ENCODE peak calls at places on chromosomes 1 and 21, in eight cellular contexts. H is ovary, A is right lobe of liver, G is IMR-90, R is A549, X is H54, W is testis, I is lower leg skin. N is an unnamed sample.

GRCh38 chr1:87956072-87956471 is 627.4 kb downstream of the LMO4 start:
- DNase-seq in H (no peak), A (no peak), G (peak; percentile 98), R (peak; percentile 81), X (peak; percentile 56), W (no peak), I (no peak), N (peak; percentile 33)

GRCh38 chr1:96259399-96259798 is 462.2 kb upstream of the PTBP2 start:
- DNase-seq in H (no peak), A (no peak), G (no peak), R (no peak), X (no peak), W (no peak), I (no peak), N (no peak)

GRCh38 chr21:28587748-28588147 is 404.9 kb downstream of the LTN1 start:
- DNase-seq in H (no peak), A (no peak), G (peak; percentile 24), R (no peak), X (no peak), W (no peak), I (no peak), N (no peak)

GRCh38 chr1:95888877-95889799 is 655.1 kb downstream of the RWDD3 start:
- DNase-seq in H (no peak), A (no peak), G (no peak), R (no peak), X (no peak), W (no peak), I (no peak), N (no peak)

GRCh38 chr1:6962390-6962955 is 177.2 kb downstream of the CAMTA1 start:
- DNase-seq in H (peak; percentile 65), A (no peak), G (no peak), R (peak; percentile 98), X (peak; percentile 62), W (peak; percentile 94), I (no peak), N (peak; percentile 44)

GRCh38 chr1:17027403-17027802 is 15.7 kb upstream of the ATP13A2 start:
- DNase-seq in H (no peak), A (peak; percentile 28), G (no peak), R (no peak), X (no peak), W (peak; percentile 14), I (peak; percentile 87), N (no peak)

GRCh38 chr1:221555689-221556433 is 186.0 kb downstream of the DUSP10 start:
- DNase-seq in H (no peak), A (no peak), G (no peak), R (no peak), X (no peak), W (no peak), I (no peak), N (no peak)

GRCh38 chr1:54014009-54014629 is 3.9 kb downstream of the LDLRAD1 start:
- DNase-seq in H (no peak), A (peak; percentile 37), G (no peak), R (no peak), X (no peak), W (no peak), I (no peak), N (no peak)

GRCh38 chr1:225873281-225873850 is 8.8 kb downstream of the TMEM63A start:
- DNase-seq in H (no peak), A (no peak), G (no peak), R (no peak), X (no peak), W (no peak), I (no peak), N (no peak)

GRCh38 chr1:55214214-55214902 is 806 bp downstream of the USP24 start:
- DNase-seq in H (peak; percentile 66), A (peak; percentile 63), G (no peak), R (peak; percentile 19), X (no peak), W (peak; percentile 57), I (peak; percentile 87), N (peak; percentile 37)

GRCh38 chr1:76377247-76377646 is 302.7 kb downstream of the ST6GALNAC3 start:
- DNase-seq in H (no peak), A (no peak), G (no peak), R (no peak), X (no peak), W (no peak), I (no peak), N (no peak)

GRCh38 chr1:173393655-173393993 is 83.5 kb upstream of the PRDX6 start:
- DNase-seq in H (no peak), A (no peak), G (peak; percentile 78), R (peak; percentile 12), X (no peak), W (no peak), I (no peak), N (no peak)

GRCh38 chr1:204288061-204288588 is 71.6 kb downstream of the PLEKHA6 start:
- DNase-seq in H (peak; percentile 80), A (peak; percentile 92), G (no peak), R (peak; percentile 90), X (no peak), W (no peak), I (peak; percentile 90), N (peak; percentile 79)

GRCh38 chr1:114238066-114238465 is 84.4 kb upstream of the SYT6 start:
- DNase-seq in H (no peak), A (no peak), G (no peak), R (no peak), X (no peak), W (no peak), I (no peak), N (no peak)

GRCh38 chr1:58783090-58783992 is 506 bp downstream of the JUN start:
- DNase-seq in H (peak; percentile 81), A (peak; percentile 75), G (peak; percentile 52), R (peak; percentile 39), X (no peak), W (peak; percentile 51), I (peak; percentile 93), N (no peak)

GRCh38 chr1:167795810-167796740 is 74.3 kb downstream of the MPZL1 start:
- DNase-seq in H (no peak), A (no peak), G (no peak), R (peak; percentile 51), X (no peak), W (peak; percentile 33), I (no peak), N (no peak)

GRCh38 chr1:29290414-29290980 is 54.2 kb downstream of the PTPRU start:
- DNase-seq in H (no peak), A (no peak), G (peak; percentile 38), R (no peak), X (no peak), W (no peak), I (no peak), N (no peak)

GRCh38 chr1:84688461-84689061 is 1.7 kb downstream of the SSX2IP start:
- DNase-seq in H (no peak), A (no peak), G (no peak), R (no peak), X (no peak), W (no peak), I (no peak), N (no peak)

GRCh38 chr1:84692391-84692790 is 2.1 kb upstream of the SSX2IP start:
- DNase-seq in H (no peak), A (no peak), G (no peak), R (no peak), X (no peak), W (no peak), I (no peak), N (no peak)

GRCh38 chr1:84691139-84691783 is 1.0 kb upstream of the SSX2IP start:
- DNase-seq in H (no peak), A (no peak), G (no peak), R (no peak), X (peak; percentile 6), W (no peak), I (no peak), N (no peak)

GRCh38 chr1:84689514-84690396 is 506 bp downstream of the SSX2IP start:
- DNase-seq in H (no peak), A (peak; percentile 70), G (peak; percentile 36), R (peak; percentile 39), X (no peak), W (peak; percentile 75), I (peak; percentile 91), N (peak; percentile 58)

GRCh38 chr1:84690397-84691138 is at the start of gene SSX2IP:
- DNase-seq in H (peak; percentile 99), A (peak; percentile 99), G (peak; percentile 97), R (peak; percentile 93), X (peak; percentile 86), W (peak; percentile 97), I (peak; percentile 100), N (peak; percentile 98)
- TF ChIP-seq POLR2A in H (no peak), A (peak; percentile 66), G (no peak), R (peak; percentile 28), X (peak; percentile 57), W (no peak), I (no peak), N (peak; percentile 52)

GRCh38 chr21:36135391-36136094 is 664 bp downstream of the CBR3 start:
- DNase-seq in H (peak; percentile 76), A (no peak), G (peak; percentile 83), R (peak; percentile 58), X (peak; percentile 86), W (peak; percentile 71), I (peak; percentile 92), N (peak; percentile 69)
- TF ChIP-seq POLR2A in H (peak; percentile 36), A (no peak), G (no peak), R (no peak), X (peak; percentile 74), W (no peak), I (no peak), N (peak; percentile 61)

GRCh38 chr1:161725888-161726630 is 4.7 kb downstream of the FCRLB start:
- DNase-seq in H (peak; percentile 60), A (peak; percentile 46), G (peak; percentile 38), R (peak; percentile 60), X (peak; percentile 30), W (peak; percentile 51), I (peak; percentile 91), N (peak; percentile 43)
- TF ChIP-seq POLR2A in H (no peak), A (no peak), G (no peak), R (peak; percentile 36), X (peak; percentile 12), W (no peak), I (no peak), N (no peak)

GRCh38 chr1:15605398-15606080 is 11.7 kb upstream of the DDI2 start:
- DNase-seq in H (no peak), A (no peak), G (no peak), R (no peak), X (no peak), W (no peak), I (no peak), N (no peak)

GRCh38 chr1:15598436-15598835 is 13.6 kb upstream of the AGMAT start:
- DNase-seq in H (no peak), A (no peak), G (no peak), R (no peak), X (no peak), W (no peak), I (no peak), N (no peak)

DNA sequence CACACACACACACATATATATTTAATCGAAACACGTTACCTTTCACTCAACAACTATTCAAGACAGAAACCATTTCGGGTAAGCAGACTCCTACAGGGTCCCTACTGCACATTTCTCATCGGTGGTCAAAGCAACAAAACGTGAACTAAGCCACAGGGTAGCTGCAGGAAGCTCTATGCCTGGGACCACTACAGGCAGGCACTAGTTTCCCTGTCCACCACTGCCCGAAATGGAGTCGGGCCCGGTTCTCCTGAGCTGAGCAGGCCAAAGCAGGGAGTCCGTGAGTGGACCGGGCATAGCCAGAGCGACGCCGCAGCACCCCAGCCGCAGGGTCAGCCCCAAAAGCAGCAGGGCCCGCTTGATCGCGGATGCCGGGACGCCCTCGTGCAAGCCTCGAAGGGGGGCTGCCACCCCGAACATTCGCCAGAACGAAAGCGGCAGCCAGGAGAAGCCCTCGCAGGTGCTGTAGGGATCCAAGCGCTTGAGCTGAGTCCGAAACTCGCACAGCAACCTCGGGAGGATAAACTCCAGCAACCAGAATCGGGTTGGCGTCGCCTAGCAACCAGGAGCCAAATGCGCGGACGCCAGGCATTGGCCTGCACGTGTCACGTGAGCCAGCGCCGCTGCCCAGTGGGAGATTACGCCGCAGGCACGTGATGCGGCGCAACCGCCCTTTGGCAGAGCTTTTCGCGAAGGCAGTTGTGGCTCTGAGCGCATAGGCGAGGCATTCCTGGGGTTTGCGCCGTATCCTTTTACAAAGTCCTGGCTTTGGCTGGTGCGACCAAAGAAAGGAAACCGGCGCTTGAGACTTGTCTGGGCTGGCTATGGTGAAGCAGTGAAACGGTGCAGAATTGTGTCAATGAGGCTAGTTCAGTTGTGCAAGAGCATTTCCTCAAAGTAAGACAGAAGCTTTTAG is 13.9 kb upstream of the DDI2 start:
- DNase-seq in H (peak; percentile 98), A (peak; percentile 98), G (peak; percentile 92), R (peak; percentile 94), X (peak; percentile 70), W (peak; percentile 98), I (peak; percentile 99), N (peak; percentile 97)
- TF ChIP-seq POLR2A in H (peak; percentile 51), A (peak; percentile 46), G (no peak), R (peak; percentile 60), X (no peak), W (peak; percentile 55), I (no peak), N (peak; percentile 13)